ENCODE peak calls at places on chromosome 15, in seven cellular contexts. R is body of pancreas, Y is heart left ventricle, S is right lobe of liver, D is A549, W is HCT116, J is gastrocnemius medialis. M is an unnamed sample.

GRCh38 chr15:85016275-85016674 is 34.6 kb downstream of the PDE8A start:
- ATAC-seq in R (no peak), Y (no peak), S (no peak), D (no peak), W (no peak), J (no peak), M (no peak)

GRCh38 chr15:38195191-38195901 is 57.3 kb upstream of the SPRED1 start:
- ATAC-seq in R (no peak), Y (no peak), S (no peak), D (no peak), W (no peak), J (no peak), M (no peak)

GRCh38 chr15:92899910-92900711 is at the start of gene CHD2:
- ATAC-seq in R (peak), Y (peak), S (peak), D (peak), W (peak), J (peak), M (peak)

GRCh38 chr15:82943176-82943575 is 9.3 kb downstream of the HOMER2 start:
- ATAC-seq in R (peak), Y (no peak), S (peak), D (peak), W (peak), J (peak), M (no peak)

GRCh38 chr15:60592386-60593339 is 113.7 kb upstream of the ICE2 start:
- ATAC-seq in R (peak), Y (peak), S (peak), D (peak), W (no peak), J (peak), M (peak)

GRCh38 chr15:97755726-97756125 is 204.8 kb upstream of the ARRDC4 start:
- ATAC-seq in R (no peak), Y (no peak), S (peak), D (no peak), W (no peak), J (no peak), M (no peak)

GRCh38 chr15:30063829-30064559 is 18.8 kb upstream of the GOLGA8J start:
- ATAC-seq in R (peak), Y (no peak), S (no peak), D (no peak), W (no peak), J (no peak), M (no peak)

GRCh38 chr15:67307156-67307555 is 52.6 kb downstream of the IQCH start:
- ATAC-seq in R (no peak), Y (no peak), S (no peak), D (no peak), W (no peak), J (no peak), M (no peak)

GRCh38 chr15:81293728-81294500 is 30.0 kb downstream of the STARD5 start:
- ATAC-seq in R (no peak), Y (no peak), S (peak), D (peak), W (no peak), J (no peak), M (no peak)

GRCh38 chr15:88604972-88605506 is 16.1 kb upstream of the AEN start:
- ATAC-seq in R (no peak), Y (no peak), S (no peak), D (peak), W (no peak), J (no peak), M (no peak)

GRCh38 chr15:99450896-99451358 is 114.9 kb upstream of the MEF2A start:
- ATAC-seq in R (peak), Y (peak), S (peak), D (no peak), W (no peak), J (no peak), M (peak)

GRCh38 chr15:25134546-25134945 is 179.8 kb downstream of the SNRPN start:
- ATAC-seq in R (no peak), Y (peak), S (no peak), D (no peak), W (no peak), J (no peak), M (no peak)

GRCh38 chr15:93748710-93749109 is 482.7 kb upstream of the MCTP2 start:
- ATAC-seq in R (no peak), Y (no peak), S (no peak), D (no peak), W (no peak), J (no peak), M (no peak)

GRCh38 chr15:93152951-93153350 is 63.9 kb upstream of the RGMA start:
- ATAC-seq in R (peak), Y (peak), S (peak), D (no peak), W (no peak), J (peak), M (peak)

GRCh38 chr15:58749532-58750337 is at the start of gene ADAM10:
- ATAC-seq in R (peak), Y (peak), S (peak), D (peak), W (peak), J (peak), M (peak)
- TF ChIP-seq POLR2A in R (peak), Y (peak), S (peak), D (peak), W (peak), J (peak), M (peak)

GRCh38 chr15:71256934-71257333 is 141.7 kb downstream of the THSD4 start:
- ATAC-seq in R (no peak), Y (no peak), S (no peak), D (no peak), W (no peak), J (no peak), M (no peak)
- TF ChIP-seq POLR2A in R (no peak), Y (no peak), S (no peak), D (no peak), W (no peak), J (no peak), M (no peak)

GRCh38 chr15:75354454-75354853 is 7.6 kb downstream of the NEIL1 start:
- ATAC-seq in R (no peak), Y (no peak), S (no peak), D (peak), W (no peak), J (no peak), M (no peak)

GRCh38 chr15:75355369-75355768 is 8.5 kb downstream of the NEIL1 start:
- ATAC-seq in R (no peak), Y (no peak), S (no peak), D (no peak), W (no peak), J (no peak), M (no peak)

GRCh38 chr15:75356006-75356405 is 9.2 kb downstream of the NEIL1 start:
- ATAC-seq in R (no peak), Y (no peak), S (no peak), D (no peak), W (no peak), J (no peak), M (no peak)

GRCh38 chr15:75352186-75352585 is 5.3 kb downstream of the NEIL1 start:
- ATAC-seq in R (no peak), Y (no peak), S (no peak), D (no peak), W (no peak), J (no peak), M (no peak)

DNA sequence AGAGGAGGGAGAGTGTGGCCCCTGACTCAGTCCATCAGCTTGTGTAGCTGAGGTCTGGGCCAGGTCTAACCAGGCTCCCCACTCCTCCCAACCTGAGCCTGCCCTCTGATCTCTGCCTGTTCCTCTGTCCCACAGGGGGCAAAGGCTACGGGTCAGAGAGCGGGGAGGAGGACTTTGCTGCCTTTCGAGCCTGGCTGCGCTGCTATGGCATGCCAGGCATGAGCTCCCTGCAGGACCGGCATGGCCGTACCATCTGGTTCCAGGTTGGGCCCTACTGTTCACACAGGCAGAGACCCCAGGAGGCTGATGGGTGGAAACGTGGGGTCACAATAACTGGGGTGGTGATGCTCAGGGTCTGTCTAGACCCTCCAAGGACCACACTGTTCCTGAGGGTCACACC is 6.8 kb downstream of the NEIL1 start:
- ATAC-seq in R (no peak), Y (no peak), S (peak), D (no peak), W (no peak), J (no peak), M (no peak)
- TF ChIP-seq POLR2A in R (no peak), Y (no peak), S (no peak), D (no peak), W (no peak), J (no peak), M (no peak)

DNA sequence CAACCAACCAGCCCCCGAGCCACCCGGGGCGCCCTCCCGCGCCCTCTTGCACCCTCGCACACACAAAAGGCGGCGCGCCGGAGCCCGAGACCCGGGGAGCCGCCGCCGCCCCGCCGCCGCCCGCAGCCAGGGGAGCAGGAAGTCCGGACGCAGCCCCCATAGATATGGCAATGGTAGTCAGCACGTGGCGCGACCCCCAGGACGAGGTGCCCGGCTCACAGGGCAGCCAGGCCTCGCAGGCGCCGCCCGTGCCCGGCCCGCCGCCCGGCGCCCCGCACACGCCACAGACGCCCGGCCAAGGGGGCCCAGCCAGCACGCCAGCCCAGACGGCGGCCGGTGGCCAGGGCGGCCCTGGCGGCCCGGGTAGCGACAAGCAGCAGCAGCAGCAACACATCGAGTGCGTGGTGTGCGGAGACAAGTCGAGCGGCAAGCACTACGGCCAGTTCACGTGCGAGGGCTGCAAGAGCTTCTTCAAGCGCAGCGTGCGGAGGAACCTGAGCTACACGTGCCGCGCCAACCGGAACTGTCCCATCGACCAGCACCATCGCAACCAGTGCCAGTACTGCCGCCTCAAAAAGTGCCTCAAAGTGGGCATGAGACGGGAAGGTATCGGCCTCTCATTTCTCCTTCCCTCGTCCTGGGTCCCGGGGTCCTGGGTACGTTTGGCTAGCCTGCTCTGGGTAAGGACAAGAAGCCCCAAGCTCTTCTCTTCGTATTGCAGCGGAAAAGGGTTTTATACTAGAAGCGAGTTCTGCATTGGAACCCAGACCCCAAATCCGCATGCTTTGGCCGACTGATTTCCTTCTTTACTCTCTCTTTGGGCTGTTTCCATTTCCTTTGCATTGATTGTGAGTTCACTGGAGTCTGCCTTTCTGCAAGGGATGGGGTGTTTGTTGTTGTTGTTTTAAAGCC is 1.7 kb downstream of the NR2F2 start:
- ATAC-seq in R (peak), Y (no peak), S (peak), D (peak), W (no peak), J (peak), M (no peak)
- TF ChIP-seq POLR2A in R (no peak), Y (no peak), S (peak), D (peak), W (peak), J (peak), M (no peak)

GRCh38 chr15:90103669-90104329 is 1.5 kb upstream of the IDH2 start:
- ATAC-seq in R (peak), Y (peak), S (peak), D (no peak), W (no peak), J (no peak), M (no peak)

GRCh38 chr15:90101130-90101968 is 919 bp downstream of the IDH2 start:
- ATAC-seq in R (peak), Y (peak), S (peak), D (no peak), W (no peak), J (peak), M (no peak)

GRCh38 chr15:90104551-90104950 is 2.3 kb upstream of the IDH2 start:
- ATAC-seq in R (peak), Y (peak), S (peak), D (no peak), W (no peak), J (no peak), M (no peak)

GRCh38 chr15:90099868-90100854 is 2.1 kb downstream of the IDH2 start:
- ATAC-seq in R (no peak), Y (no peak), S (peak), D (no peak), W (no peak), J (peak), M (peak)

DNA sequence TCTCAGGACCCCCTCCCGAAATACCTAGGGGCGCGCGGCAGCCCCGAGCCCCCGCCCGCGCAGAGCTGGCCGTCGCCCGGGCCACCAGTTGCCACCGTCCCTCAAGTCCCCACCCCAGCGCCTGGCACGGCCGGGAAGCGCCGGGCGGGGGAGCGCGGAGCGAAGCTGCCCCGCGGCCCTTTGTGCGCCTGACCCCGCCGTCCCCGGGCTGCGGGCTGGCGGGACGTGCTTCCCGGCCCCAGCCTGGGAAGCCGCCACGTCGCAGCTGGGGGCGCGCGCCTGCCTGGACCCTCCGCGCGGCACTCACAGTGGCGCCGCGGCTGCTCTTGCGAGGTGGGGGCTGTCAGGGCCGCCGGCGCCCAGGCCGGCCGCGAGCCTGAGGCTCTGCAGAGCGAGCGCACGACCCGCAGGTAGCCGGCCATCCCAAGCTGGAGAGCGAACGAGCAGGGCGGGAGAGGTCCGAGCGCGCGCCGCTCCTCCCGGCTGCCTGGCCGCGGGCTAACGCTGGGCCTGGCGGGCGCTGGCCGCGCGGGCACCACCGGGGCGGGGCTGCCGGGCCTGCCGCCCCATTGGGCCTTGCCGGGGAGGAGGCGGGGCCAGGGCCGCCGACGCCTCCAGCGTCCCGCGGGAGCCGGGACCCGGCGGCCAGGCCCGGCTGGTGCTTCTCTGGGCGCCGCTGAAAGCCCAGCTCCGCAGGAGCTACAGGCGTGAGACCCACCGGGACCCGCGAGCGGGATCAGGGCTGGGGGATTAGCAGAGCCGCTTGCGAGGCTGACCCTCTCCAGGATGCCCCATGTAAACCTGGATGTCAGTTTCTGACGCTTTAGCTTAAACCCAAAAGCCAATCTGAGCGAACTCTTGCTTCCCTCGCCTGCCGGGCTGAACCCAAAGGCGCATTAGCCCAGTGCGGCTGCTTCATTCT is at the start of gene IDH2:
- ATAC-seq in R (peak), Y (peak), S (peak), D (peak), W (peak), J (peak), M (peak)
- TF ChIP-seq POLR2A in R (peak), Y (peak), S (peak), D (peak), W (peak), J (peak), M (peak)

DNA sequence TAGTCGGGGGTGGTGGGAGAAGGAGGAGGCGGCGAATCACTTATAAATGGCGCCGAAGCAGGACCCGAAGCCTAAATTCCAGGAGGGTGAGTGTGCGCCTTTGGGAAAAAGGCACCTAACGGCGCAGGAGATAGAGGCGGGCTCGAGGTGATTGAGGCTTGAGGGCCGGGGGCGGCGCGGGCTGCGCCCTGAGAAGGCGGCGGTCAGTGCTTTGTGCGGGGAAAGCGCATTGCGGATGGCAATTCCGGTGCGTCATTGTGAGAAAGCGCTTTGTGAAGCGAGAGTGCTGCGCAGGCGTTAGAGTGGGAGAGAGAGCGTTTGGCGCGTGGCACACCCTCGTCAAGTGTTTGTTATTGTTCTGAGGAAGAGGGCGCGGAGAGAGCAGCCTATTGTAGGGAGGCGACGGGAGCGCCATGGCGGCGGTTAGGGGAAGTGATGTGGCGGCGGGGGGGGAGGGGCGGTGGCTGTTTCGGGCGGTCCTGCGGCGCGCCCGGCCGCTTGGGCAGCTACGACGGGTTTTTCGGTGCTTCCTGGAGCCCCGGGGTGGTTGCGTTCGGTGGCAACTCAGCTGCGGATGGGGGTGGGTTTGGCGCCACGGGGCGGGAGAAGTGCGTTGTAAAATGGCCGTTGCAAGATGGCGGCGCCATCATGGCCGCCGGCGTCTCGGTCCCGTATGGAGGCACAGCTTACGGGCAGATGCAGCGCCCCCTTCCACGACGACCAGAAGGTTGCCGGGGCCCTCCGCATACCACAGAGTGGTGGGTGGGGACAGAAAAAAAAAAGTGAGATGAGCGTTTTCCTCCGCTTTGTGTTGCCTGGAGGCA is 494 bp downstream of the MORF4L1 start:
- ATAC-seq in R (peak), Y (peak), S (peak), D (peak), W (peak), J (peak), M (peak)
- TF ChIP-seq POLR2A in R (peak), Y (peak), S (peak), D (peak), W (no peak), J (peak), M (peak)

M was measured in gastroesophageal sphincter.